ENCODE peak calls at places on chromosomes 1 and 21, in five cellular contexts. Y is activated CD4-positive, alpha-beta T cell treated with anti-CD3 and anti-CD28 coated beads for 48 hours; B is foreskin fibroblast; Q is stimulated activated CD8-positive, alpha-beta memory T cell treated with anti-CD3 and anti-CD28 coated beads, Interleukin-2, amount 100 ng/mL, for 1 hour; P is occipital lobe. Z is an unnamed sample.

GRCh38 chr1:181359012-181359411 is 124.3 kb upstream of the CACNA1E start:
- DNase-seq in Y (no peak), B (no peak), Q (no peak), P (no peak), Z (no peak)

GRCh38 chr1:81799939-81800740 is 594 bp upstream of the ADGRL2 start:
- DNase-seq in Y (peak), B (peak), Q (no peak), P (peak), Z (peak)

GRCh38 chr1:42891471-42891870 is 45.1 kb downstream of the ZNF691 start:
- DNase-seq in Y (no peak), B (no peak), Q (no peak), P (no peak), Z (no peak)

GRCh38 chr21:43020177-43020576 is 45.8 kb downstream of the PKNOX1 start:
- DNase-seq in Y (no peak), B (no peak), Q (no peak), P (no peak), Z (no peak)

GRCh38 chr1:185720633-185721272 is 13.4 kb upstream of the HMCN1 start:
- DNase-seq in Y (no peak), B (no peak), Q (no peak), P (no peak), Z (no peak)

GRCh38 chr1:62625415-62625814 is 28.1 kb downstream of the ANGPTL3 start:
- DNase-seq in Y (no peak), B (no peak), Q (no peak), P (no peak), Z (no peak)

GRCh38 chr1:69076631-69077030 is 491.1 kb upstream of the LRRC7 start:
- DNase-seq in Y (no peak), B (no peak), Q (no peak), P (no peak), Z (no peak)

GRCh38 chr1:185257947-185258203 is 59.2 kb downstream of the IVNS1ABP start:
- DNase-seq in Y (no peak), B (peak), Q (no peak), P (no peak), Z (peak)

GRCh38 chr1:205920159-205920558 is 23.1 kb downstream of the SLC26A9 start:
- DNase-seq in Y (no peak), B (no peak), Q (no peak), P (no peak), Z (no peak)

GRCh38 chr1:180482425-180483275 is 19.7 kb downstream of the ACBD6 start:
- DNase-seq in Y (no peak), B (peak), Q (no peak), P (no peak), Z (peak)

Z was measured in RWPE1.